ENCODE peak calls at places on chromosomes 11 and 22, in seven cellular contexts. Q is gastrocnemius medialis, I is NB4, F is PC-9, A is OCI-LY7, H is cardiac muscle cell, Y is epithelial cell of esophagus. C is an unnamed sample.
A peak's percentile ranks its signal among the peaks of the same experiment; 100 is the strongest.

GRCh38 chr11:79768343-79768742 is 327.5 kb upstream of the TENM4 start:
- DNase-seq in Q (no peak), I (no peak), F (no peak), A (no peak), H (no peak), Y (peak; percentile 18), C (no peak)

GRCh38 chr11:116162541-116163230 is 610.1 kb downstream of the BUD13 start:
- DNase-seq in Q (no peak), I (no peak), F (no peak), A (no peak), H (no peak), Y (no peak), C (peak; percentile 9)

GRCh38 chr11:1545432-1545831 is 26.6 kb downstream of the DUSP8 start:
- DNase-seq in Q (no peak), I (no peak), F (no peak), A (no peak), H (no peak), Y (no peak), C (no peak)

GRCh38 chr11:60852639-60853468 is 2.9 kb downstream of the PTGDR2 start:
- DNase-seq in Q (no peak), I (no peak), F (no peak), A (no peak), H (no peak), Y (peak; percentile 26), C (no peak)

GRCh38 chr11:12625438-12626071 is 48.7 kb upstream of the TEAD1 start:
- DNase-seq in Q (no peak), I (peak; percentile 9), F (no peak), A (no peak), H (peak; percentile 61), Y (peak; percentile 50), C (no peak)

GRCh38 chr11:16739326-16739875 is 954 bp downstream of the C11orf58 start:
- DNase-seq in Q (no peak), I (peak; percentile 13), F (no peak), A (peak; percentile 22), H (peak; percentile 46), Y (no peak), C (no peak)

GRCh38 chr22:29478326-29479276 is 1.4 kb upstream of the NEFH start:
- DNase-seq in Q (no peak), I (peak; percentile 42), F (no peak), A (no peak), H (peak; percentile 28), Y (peak; percentile 30), C (no peak)

GRCh38 chr11:133176748-133177147 is 355.6 kb downstream of the OPCML start:
- DNase-seq in Q (no peak), I (no peak), F (no peak), A (no peak), H (no peak), Y (no peak), C (no peak)

GRCh38 chr11:58765078-58765477 is 33.3 kb upstream of the GLYAT start:
- DNase-seq in Q (no peak), I (no peak), F (no peak), A (no peak), H (no peak), Y (no peak), C (no peak)

GRCh38 chr11:6635082-6635932 is 16.1 kb upstream of the TPP1 start:
- DNase-seq in Q (no peak), I (peak; percentile 93), F (no peak), A (no peak), H (peak; percentile 70), Y (no peak), C (peak; percentile 81)

GRCh38 chr11:113873241-113873626 is 2.1 kb downstream of the USP28 start:
- DNase-seq in Q (peak; percentile 85), I (peak; percentile 7), F (no peak), A (no peak), H (peak; percentile 13), Y (peak; percentile 11), C (no peak)

GRCh38 chr11:133075351-133075750 is 456.9 kb downstream of the OPCML start:
- DNase-seq in Q (no peak), I (no peak), F (no peak), A (no peak), H (no peak), Y (no peak), C (no peak)

GRCh38 chr11:125069008-125069407 is 5.9 kb downstream of the SLC37A2 start:
- DNase-seq in Q (no peak), I (no peak), F (no peak), A (no peak), H (no peak), Y (no peak), C (no peak)

GRCh38 chr11:73187854-73188253 is 30.2 kb upstream of the P2RY2 start:
- DNase-seq in Q (no peak), I (no peak), F (peak; percentile 55), A (no peak), H (no peak), Y (peak; percentile 93), C (no peak)

GRCh38 chr11:71097506-71098240 is 154.7 kb downstream of the SHANK2 start:
- DNase-seq in Q (no peak), I (no peak), F (no peak), A (no peak), H (no peak), Y (no peak), C (no peak)

GRCh38 chr11:2928605-2929510 is at the start of gene PHLDA2:
- DNase-seq in Q (no peak), I (peak; percentile 54), F (no peak), A (no peak), H (peak; percentile 73), Y (peak; percentile 74), C (no peak)

GRCh38 chr11:8301622-8302021 is 37.9 kb upstream of the LMO1 start:
- DNase-seq in Q (no peak), I (no peak), F (no peak), A (no peak), H (no peak), Y (no peak), C (no peak)
- TF ChIP-seq CTCF in Q (no peak), I (no peak), F (no peak), A (no peak), H (no peak), Y (no peak), C (no peak)

GRCh38 chr11:65112226-65112550 is 516 bp downstream of the TM7SF2 start:
- DNase-seq in Q (no peak), I (no peak), F (no peak), A (no peak), H (no peak), Y (no peak), C (no peak)

GRCh38 chr11:65114538-65115171 is 2.8 kb downstream of the ZNHIT2 start:
- DNase-seq in Q (no peak), I (peak; percentile 11), F (no peak), A (no peak), H (no peak), Y (no peak), C (no peak)

GRCh38 chr11:65112551-65113360 is 1.1 kb downstream of the TM7SF2 start:
- DNase-seq in Q (peak; percentile 55), I (peak; percentile 74), F (no peak), A (peak; percentile 80), H (no peak), Y (peak; percentile 55), C (no peak)

GRCh38 chr11:65113839-65114238 is 2.2 kb downstream of the TM7SF2 start:
- DNase-seq in Q (no peak), I (peak; percentile 7), F (no peak), A (no peak), H (no peak), Y (no peak), C (no peak)

DNA sequence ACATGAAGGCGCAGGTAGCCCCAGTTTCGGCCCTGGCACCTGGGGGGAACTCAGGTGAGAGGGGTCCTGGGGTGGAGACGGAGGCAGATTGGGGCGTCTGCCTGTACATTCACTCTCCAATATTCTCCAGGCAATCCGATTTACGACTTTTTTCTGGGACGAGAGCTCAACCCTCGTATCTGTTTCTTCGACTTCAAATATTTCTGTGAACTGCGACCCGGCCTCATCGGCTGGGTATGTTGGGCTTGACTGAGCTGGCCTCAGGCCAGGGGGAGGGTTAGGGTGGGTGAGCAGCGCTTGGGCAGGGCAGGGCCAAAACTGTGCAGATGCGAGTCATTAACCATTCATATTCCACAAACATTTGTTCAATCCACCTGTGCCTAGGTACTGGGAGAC is 1.7 kb downstream of the TM7SF2 start:
- DNase-seq in Q (no peak), I (no peak), F (no peak), A (no peak), H (no peak), Y (no peak), C (no peak)
- H3K4me3 ChIP-seq in Q (peak overlapping the region; percentile 63), I (no peak overlapping the region), F (peak overlapping the region; percentile 78), A (peak overlapping the region; percentile 69), H (peak overlapping the region; percentile 89), Y (peak overlapping the region; percentile 74), C (no peak overlapping the region)

DNA sequence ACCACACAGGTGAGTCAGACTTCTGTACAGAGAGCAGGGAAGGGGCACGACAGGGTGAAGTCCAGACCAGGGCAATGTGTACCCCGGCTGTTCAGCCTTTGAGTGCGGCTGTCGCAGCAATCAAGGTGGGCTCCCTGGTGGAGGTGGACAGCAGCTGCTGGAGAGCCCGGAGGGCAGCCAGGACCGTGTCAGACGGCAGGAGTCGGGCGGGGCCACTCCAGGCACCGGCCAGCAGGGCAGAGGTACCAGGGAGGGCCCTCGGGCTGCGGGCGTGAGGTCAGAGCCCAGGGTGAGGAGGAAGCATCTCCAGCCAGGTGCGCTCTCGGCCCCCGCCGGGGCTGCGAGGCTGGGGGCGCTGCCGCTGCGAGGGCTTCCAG is 802 bp upstream of the PIM3 start:
- DNase-seq in Q (peak; percentile 70), I (no peak), F (peak; percentile 84), A (no peak), H (peak; percentile 30), Y (peak; percentile 48), C (no peak)
- TF ChIP-seq CTCF in Q (no peak), I (no peak), F (no peak), A (peak; percentile 16), H (no peak), Y (no peak), C (no peak)

GRCh38 chr11:9001736-9002135 is 2.1 kb downstream of the NRIP3 start:
- DNase-seq in Q (no peak), I (peak; percentile 90), F (peak; percentile 44), A (no peak), H (peak; percentile 65), Y (peak; percentile 96), C (no peak)

GRCh38 chr11:9003573-9004309 is at the start of gene NRIP3:
- DNase-seq in Q (peak; percentile 30), I (peak; percentile 83), F (no peak), A (no peak), H (peak; percentile 66), Y (peak; percentile 52), C (peak; percentile 94)

GRCh38 chr11:9005087-9005486 is 1.3 kb upstream of the NRIP3 start:
- DNase-seq in Q (no peak), I (peak; percentile 8), F (no peak), A (no peak), H (no peak), Y (no peak), C (no peak)

GRCh38 chr11:9002920-9003572 is 755 bp downstream of the NRIP3 start:
- DNase-seq in Q (no peak), I (peak; percentile 58), F (no peak), A (no peak), H (no peak), Y (no peak), C (no peak)

DNA sequence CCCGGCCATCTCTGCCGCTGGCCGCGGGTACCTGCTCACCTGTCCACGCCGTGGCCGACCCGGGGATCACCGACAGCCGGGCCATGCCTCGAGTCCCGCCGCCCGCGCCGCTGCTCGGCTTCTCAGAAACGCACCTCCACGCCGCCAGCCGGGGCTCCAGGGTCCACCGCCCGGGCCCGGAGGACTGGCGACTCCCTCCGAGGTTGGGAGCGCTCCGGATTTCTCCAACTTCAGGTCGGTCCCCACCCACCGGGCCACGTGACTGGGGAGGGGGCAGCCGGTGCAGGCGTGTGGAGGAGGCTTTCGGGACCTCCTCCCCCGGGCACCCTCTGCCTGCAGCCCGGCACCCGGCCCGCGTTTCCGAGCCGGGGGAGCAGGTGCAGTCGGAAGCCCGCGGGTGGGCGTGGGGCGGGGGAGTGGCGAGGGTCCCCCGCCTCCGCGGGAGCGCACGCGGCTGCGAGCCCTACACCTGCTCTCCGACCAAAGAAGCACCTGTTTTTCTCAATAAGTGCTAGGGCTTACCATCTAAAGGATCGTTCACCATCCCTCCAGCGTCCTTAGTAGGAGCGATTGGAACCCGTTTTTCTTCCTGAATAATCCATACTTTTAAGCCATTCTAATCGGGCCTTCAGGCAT is 627 bp upstream of the NRIP3 start:
- DNase-seq in Q (no peak), I (peak; percentile 7), F (no peak), A (no peak), H (no peak), Y (no peak), C (no peak)
- H3K4me3 ChIP-seq in Q (peak overlapping the region; percentile 37), I (no peak overlapping the region), F (no peak overlapping the region), A (no peak overlapping the region), H (peak overlapping the region; percentile 25), Y (peak overlapping the region; percentile 29), C (peak overlapping the region; percentile 28)